ENCODE peak calls at places on chromosomes 5 and 9, in eight cellular contexts. K is iPS-NIHi11; V is AG10803; S is RKO; R is activated T-cell treated with anti-CD3 and anti-CD28 coated beads, Interleukin-2, amount 50 U/mL, for 1 hour; I is natural killer cell treated with Interleukin-12 subunit alpha and Interleukin-12 subunit beta and Interleukin-15 and Interleukin-18, amount 100 ng/mL, for 72 hours; E is T-cell; F is heart left ventricle. G is an unnamed sample.

GRCh38 chr5:107553063-107553676 is 117.6 kb downstream of the EFNA5 start:
- DNase-seq in K (no peak), V (peak; percentile 49), S (no peak), R (no peak), I (no peak), E (no peak), F (no peak), G (no peak)

GRCh38 chr5:57176350-57176857 is 2.5 kb downstream of the GPBP1 start:
- DNase-seq in K (no peak), V (peak; percentile 54), S (peak; percentile 58), R (no peak), I (no peak), E (no peak), F (no peak), G (no peak)

GRCh38 chr5:29208026-29208425 is 1985.5 kb upstream of the CDH6 start:
- DNase-seq in K (no peak), V (no peak), S (peak; percentile 62), R (no peak), I (no peak), E (no peak), F (no peak), G (no peak)

GRCh38 chr9:15834541-15834940 is 281.7 kb downstream of the CCDC171 start:
- DNase-seq in K (no peak), V (no peak), S (no peak), R (no peak), I (no peak), E (no peak), F (no peak), G (peak; percentile 45)

GRCh38 chr9:120942186-120943001 is 15.8 kb upstream of the TRAF1 start:
- DNase-seq in K (peak; percentile 50), V (peak; percentile 50), S (no peak), R (no peak), I (no peak), E (no peak), F (no peak), G (no peak)

GRCh38 chr9:13487936-13488335 is 208.4 kb upstream of the MPDZ start:
- DNase-seq in K (no peak), V (no peak), S (no peak), R (no peak), I (no peak), E (no peak), F (no peak), G (no peak)

GRCh38 chr9:108786756-108787663 is 68.8 kb downstream of the ACTL7B start:
- DNase-seq in K (no peak), V (peak; percentile 29), S (peak; percentile 9), R (no peak), I (no peak), E (no peak), F (no peak), G (peak; percentile 10)

GRCh38 chr9:113622600-113623400 is 159.3 kb downstream of the RGS3 start:
- DNase-seq in K (peak; percentile 87), V (peak; percentile 73), S (peak; percentile 33), R (no peak), I (no peak), E (no peak), F (peak; percentile 61), G (peak; percentile 49)

GRCh38 chr5:40416098-40416497 is 263.6 kb upstream of the PTGER4 start:
- DNase-seq in K (no peak), V (peak; percentile 26), S (no peak), R (no peak), I (no peak), E (no peak), F (no peak), G (no peak)

GRCh38 chr5:34717426-34718327 is 61.5 kb downstream of the RAI14 start:
- DNase-seq in K (peak; percentile 57), V (peak; percentile 99), S (no peak), R (no peak), I (no peak), E (no peak), F (no peak), G (no peak)

GRCh38 chr9:70472268-70473249 is 58.1 kb upstream of the KLF9 start:
- DNase-seq in K (no peak), V (no peak), S (no peak), R (no peak), I (no peak), E (no peak), F (no peak), G (no peak)

GRCh38 chr5:50969207-50970145 is 303.0 kb downstream of the PARP8 start:
- DNase-seq in K (peak; percentile 20), V (no peak), S (no peak), R (no peak), I (no peak), E (no peak), F (peak; percentile 28), G (peak; percentile 83)

GRCh38 chr9:113875420-113875916 is 641 bp upstream of the ZNF618 start:
- DNase-seq in K (no peak), V (no peak), S (peak; percentile 22), R (no peak), I (no peak), E (no peak), F (no peak), G (no peak)

GRCh38 chr5:146965781-146966659 is 87.5 kb upstream of the PPP2R2B start:
- DNase-seq in K (peak; percentile 75), V (peak; percentile 71), S (peak; percentile 79), R (peak; percentile 29), I (peak; percentile 75), E (peak; percentile 41), F (peak; percentile 34), G (peak; percentile 80)

GRCh38 chr9:33159760-33160127 is 7.4 kb downstream of the B4GALT1 start:
- DNase-seq in K (no peak), V (peak; percentile 78), S (no peak), R (peak; percentile 58), I (peak; percentile 89), E (peak; percentile 71), F (peak; percentile 55), G (no peak)

GRCh38 chr5:178442361-178443256 is 147.6 kb downstream of the COL23A1 start:
- DNase-seq in K (no peak), V (no peak), S (no peak), R (no peak), I (no peak), E (no peak), F (no peak), G (no peak)

GRCh38 chr9:134644715-134645606 is 3.4 kb downstream of the COL5A1 start:
- DNase-seq in K (peak; percentile 48), V (peak; percentile 99), S (peak; percentile 46), R (no peak), I (no peak), E (no peak), F (peak; percentile 73), G (no peak)

GRCh38 chr9:12463641-12464040 is 229.5 kb upstream of the TYRP1 start:
- DNase-seq in K (no peak), V (no peak), S (no peak), R (no peak), I (no peak), E (no peak), F (no peak), G (no peak)

GRCh38 chr9:72828281-72828731 is 124.5 kb downstream of the ALDH1A1 start:
- DNase-seq in K (no peak), V (no peak), S (no peak), R (no peak), I (no peak), E (no peak), F (no peak), G (no peak)

GRCh38 chr5:106290841-106291240 is 1379.9 kb downstream of the EFNA5 start:
- DNase-seq in K (no peak), V (peak; percentile 8), S (peak; percentile 69), R (no peak), I (no peak), E (no peak), F (no peak), G (no peak)

GRCh38 chr9:114484854-114485443 is 20.3 kb downstream of the WHRN start:
- DNase-seq in K (no peak), V (peak; percentile 72), S (peak; percentile 98), R (peak; percentile 32), I (no peak), E (no peak), F (no peak), G (no peak)

GRCh38 chr9:114120192-114121014 is 21.3 kb upstream of the KIF12 start:
- DNase-seq in K (no peak), V (no peak), S (no peak), R (no peak), I (no peak), E (no peak), F (no peak), G (no peak)